ENCODE peak calls at places on chromosomes 7 and 10, in nine cellular contexts. H, J, K, Z, R, X, L, W and O are unnamed samples.

GRCh38 chr7:128000854-128001265 is 30.4 kb downstream of the LRRC4 start:
- DNase-seq in H (no peak), J (no peak), K (no peak), Z (no peak), R (no peak), X (no peak), L (no peak), W (no peak), O (no peak)

GRCh38 chr10:125482637-125483036 is 200.3 kb downstream of the TEX36 start:
- DNase-seq in H (no peak), J (no peak), K (no peak), Z (no peak), R (no peak), X (no peak), L (no peak), W (no peak), O (no peak)

GRCh38 chr10:104330168-104331117 is 7.8 kb downstream of the ITPRIP start:
- DNase-seq in H (peak; percentile 52), J (peak; percentile 63), K (no peak), Z (no peak), R (no peak), X (no peak), L (peak; percentile 83), W (no peak), O (no peak)

GRCh38 chr7:136677456-136678365 is 190.7 kb upstream of the CHRM2 start:
- DNase-seq in H (no peak), J (no peak), K (no peak), Z (peak; percentile 64), R (peak; percentile 11), X (no peak), L (peak; percentile 48), W (no peak), O (no peak)

GRCh38 chr10:19629559-19629958 is 186.7 kb upstream of the PLXDC2 start:
- DNase-seq in H (no peak), J (peak; percentile 74), K (peak; percentile 55), Z (no peak), R (peak; percentile 66), X (no peak), L (no peak), W (peak; percentile 84), O (no peak)

GRCh38 chr10:24685958-24686540 is 37.6 kb downstream of the ARHGAP21 start:
- DNase-seq in H (no peak), J (no peak), K (no peak), Z (no peak), R (no peak), X (no peak), L (peak; percentile 5), W (no peak), O (no peak)

GRCh38 chr10:1149793-1150637 is 93.8 kb downstream of the WDR37 start:
- DNase-seq in H (no peak), J (peak; percentile 58), K (no peak), Z (no peak), R (no peak), X (no peak), L (no peak), W (no peak), O (no peak)

GRCh38 chr10:17406036-17406834 is 48.2 kb downstream of the ST8SIA6 start:
- DNase-seq in H (no peak), J (no peak), K (no peak), Z (no peak), R (no peak), X (no peak), L (no peak), W (no peak), O (no peak)

GRCh38 chr10:25682203-25682950 is 251.7 kb upstream of the MYO3A start:
- DNase-seq in H (no peak), J (peak; percentile 36), K (peak; percentile 49), Z (no peak), R (no peak), X (no peak), L (no peak), W (peak; percentile 85), O (no peak)

GRCh38 chr7:21941570-21942224 is 4.0 kb downstream of the CDCA7L start:
- DNase-seq in H (no peak), J (no peak), K (no peak), Z (peak; percentile 81), R (no peak), X (no peak), L (no peak), W (no peak), O (no peak)

GRCh38 chr7:91264083-91264923 is at the start of gene FZD1:
- DNase-seq in H (peak; percentile 96), J (peak; percentile 98), K (peak; percentile 94), Z (peak; percentile 94), R (peak; percentile 97), X (peak; percentile 94), L (peak; percentile 97), W (peak; percentile 97), O (peak; percentile 95)

GRCh38 chr10:82150123-82150900 is 275.3 kb downstream of the NRG3 start:
- DNase-seq in H (no peak), J (peak; percentile 21), K (peak; percentile 5), Z (peak; percentile 74), R (peak; percentile 68), X (peak; percentile 82), L (no peak), W (no peak), O (no peak)

GRCh38 chr10:1643161-1643910 is 94.0 kb downstream of the ADARB2 start:
- DNase-seq in H (peak; percentile 28), J (no peak), K (no peak), Z (peak; percentile 18), R (no peak), X (peak; percentile 72), L (no peak), W (no peak), O (no peak)

GRCh38 chr7:3068568-3068967 is 24.9 kb upstream of the CARD11 start:
- DNase-seq in H (no peak), J (no peak), K (no peak), Z (no peak), R (no peak), X (no peak), L (no peak), W (peak; percentile 70), O (no peak)

GRCh38 chr7:134602921-134603394 is 43.7 kb upstream of the BPGM start:
- DNase-seq in H (no peak), J (no peak), K (no peak), Z (no peak), R (no peak), X (no peak), L (no peak), W (peak; percentile 77), O (no peak)

GRCh38 chr7:11951909-11952308 is 119.9 kb upstream of the THSD7A start:
- DNase-seq in H (no peak), J (no peak), K (no peak), Z (no peak), R (no peak), X (no peak), L (no peak), W (no peak), O (no peak)

GRCh38 chr7:55557666-55558188 is 14.6 kb downstream of the VOPP1 start:
- DNase-seq in H (no peak), J (no peak), K (no peak), Z (peak; percentile 68), R (no peak), X (no peak), L (no peak), W (no peak), O (no peak)

GRCh38 chr10:61967298-61967697 is 65.8 kb downstream of the ARID5B start:
- DNase-seq in H (no peak), J (no peak), K (no peak), Z (no peak), R (no peak), X (no peak), L (no peak), W (no peak), O (no peak)

GRCh38 chr7:44218418-44219201 is 17.8 kb downstream of the YKT6 start:
- DNase-seq in H (peak; percentile 33), J (peak; percentile 19), K (no peak), Z (peak; percentile 49), R (peak; percentile 73), X (peak; percentile 64), L (no peak), W (no peak), O (no peak)

GRCh38 chr10:51014680-51015425 is 59.4 kb upstream of the PRKG1 start:
- DNase-seq in H (no peak), J (no peak), K (no peak), Z (no peak), R (no peak), X (no peak), L (no peak), W (peak; percentile 22), O (no peak)

GRCh38 chr7:191105-192034 is 1.0 kb upstream of the FAM20C start:
- DNase-seq in H (no peak), J (peak; percentile 73), K (no peak), Z (no peak), R (no peak), X (no peak), L (peak; percentile 48), W (peak; percentile 48), O (no peak)

GRCh38 chr7:4115442-4115841 is 566.7 kb upstream of the FOXK1 start:
- DNase-seq in H (no peak), J (no peak), K (no peak), Z (no peak), R (no peak), X (no peak), L (no peak), W (no peak), O (no peak)

GRCh38 chr10:88120599-88121333 is 257.3 kb downstream of the PTEN start:
- DNase-seq in H (no peak), J (no peak), K (no peak), Z (peak; percentile 59), R (peak; percentile 79), X (no peak), L (no peak), W (no peak), O (no peak)

GRCh38 chr10:34732926-34733325 is 82.2 kb downstream of the PARD3 start:
- DNase-seq in H (no peak), J (no peak), K (no peak), Z (peak; percentile 11), R (no peak), X (no peak), L (no peak), W (no peak), O (no peak)